ENCODE peak calls at places on chromosomes 4 and X, in six cellular contexts. One of them, this sample, is unnamed.

GRCh38 chr4:139368990-139369389 is 66.7 kb upstream of the NDUFC1 start:
- DNase-seq in mesenchymal stem cell: no peak
- DNase-seq in neuronal stem cell: no peak
- DNase-seq in H1: no peak
- DNase-seq in H9: no peak
- DNase-seq in IMR-90: no peak
- DNase-seq in this sample: no peak

GRCh38 chr4:10090467-10091250 is 25.9 kb downstream of the WDR1 start:
- DNase-seq in neuronal stem cell: no peak
- DNase-seq in mesenchymal stem cell: no peak
- DNase-seq in H9: no peak
- DNase-seq in H1: no peak
- DNase-seq in IMR-90: no peak
- DNase-seq in this sample: no peak

GRCh38 chrX:12702509-12703091 is 88.6 kb upstream of the PRPS2 start:
- DNase-seq in IMR-90: no peak
- DNase-seq in H9: no peak
- DNase-seq in neuronal stem cell: peak
- DNase-seq in H1: no peak
- DNase-seq in mesenchymal stem cell: no peak
- DNase-seq in this sample: peak

GRCh38 chr4:121554377-121554776 is 142.4 kb downstream of the ANXA5 start:
- DNase-seq in mesenchymal stem cell: no peak
- DNase-seq in H9: no peak
- DNase-seq in IMR-90: no peak
- DNase-seq in neuronal stem cell: no peak
- DNase-seq in H1: no peak
- DNase-seq in this sample: no peak

GRCh38 chrX:75522565-75523411 is at the start of gene ZDHHC15:
- DNase-seq in H1: peak
- DNase-seq in neuronal stem cell: peak
- DNase-seq in H9: peak
- DNase-seq in IMR-90: no peak
- DNase-seq in mesenchymal stem cell: no peak
- DNase-seq in this sample: no peak

GRCh38 chrX:140709421-140709846 is at the start of gene LINC00632:
- DNase-seq in IMR-90: no peak
- DNase-seq in neuronal stem cell: no peak
- DNase-seq in H1: no peak
- DNase-seq in mesenchymal stem cell: peak
- DNase-seq in H9: no peak
- DNase-seq in this sample: no peak

GRCh38 chrX:110228453-110228852 is 89.4 kb downstream of the AMMECR1 start:
- DNase-seq in neuronal stem cell: no peak
- DNase-seq in H1: no peak
- DNase-seq in mesenchymal stem cell: no peak
- DNase-seq in IMR-90: no peak
- DNase-seq in H9: no peak
- DNase-seq in this sample: no peak

GRCh38 chr4:18957721-18958120 is 936.2 kb upstream of the LCORL start:
- DNase-seq in mesenchymal stem cell: no peak
- DNase-seq in H1: no peak
- DNase-seq in neuronal stem cell: no peak
- DNase-seq in IMR-90: no peak
- DNase-seq in H9: no peak
- DNase-seq in this sample: no peak

GRCh38 chr4:157888281-157888680 is 284.5 kb downstream of the GASK1B start:
- DNase-seq in H9: no peak
- DNase-seq in mesenchymal stem cell: no peak
- DNase-seq in IMR-90: no peak
- DNase-seq in H1: no peak
- DNase-seq in neuronal stem cell: no peak
- DNase-seq in this sample: no peak

GRCh38 chr4:182808673-182809416 is 108.3 kb downstream of the DCTD start:
- DNase-seq in IMR-90: peak
- DNase-seq in H9: no peak
- DNase-seq in neuronal stem cell: no peak
- DNase-seq in H1: no peak
- DNase-seq in mesenchymal stem cell: peak
- DNase-seq in this sample: no peak

GRCh38 chrX:2894885-2895292 is 34.2 kb downstream of the ARSD start:
- DNase-seq in H1: no peak
- DNase-seq in H9: no peak
- DNase-seq in neuronal stem cell: no peak
- DNase-seq in mesenchymal stem cell: peak
- DNase-seq in IMR-90: peak
- DNase-seq in this sample: peak

GRCh38 chr4:94538229-94538628 is 86.5 kb downstream of the PDLIM5 start:
- DNase-seq in H1: no peak
- DNase-seq in neuronal stem cell: no peak
- DNase-seq in mesenchymal stem cell: no peak
- DNase-seq in H9: no peak
- DNase-seq in IMR-90: no peak
- DNase-seq in this sample: no peak

GRCh38 chr4:26584725-26585124 is 841 bp downstream of the TBC1D19 start:
- DNase-seq in mesenchymal stem cell: no peak
- DNase-seq in neuronal stem cell: no peak
- DNase-seq in H1: no peak
- DNase-seq in H9: no peak
- DNase-seq in IMR-90: no peak
- DNase-seq in this sample: no peak

GRCh38 chrX:134520860-134521390 is 61.0 kb downstream of the HPRT1 start:
- DNase-seq in mesenchymal stem cell: peak
- DNase-seq in H1: no peak
- DNase-seq in neuronal stem cell: peak
- DNase-seq in H9: peak
- DNase-seq in IMR-90: peak
- DNase-seq in this sample: peak
- H3K14ac ChIP-seq in mesenchymal stem cell: no peak
- H3K14ac ChIP-seq in H1: no peak
- H3K14ac ChIP-seq in neuronal stem cell: no peak
- H3K14ac ChIP-seq in H9: no peak
- H3K14ac ChIP-seq in IMR-90: peak
- H3K14ac ChIP-seq in this sample: no peak

GRCh38 chr4:7635435-7635834 is 200.7 kb upstream of the PSAPL1 start:
- DNase-seq in mesenchymal stem cell: no peak
- DNase-seq in neuronal stem cell: no peak
- DNase-seq in H1: no peak
- DNase-seq in IMR-90: no peak
- DNase-seq in H9: no peak
- DNase-seq in this sample: no peak
- H3K14ac ChIP-seq in mesenchymal stem cell: no peak
- H3K14ac ChIP-seq in neuronal stem cell: no peak
- H3K14ac ChIP-seq in H1: no peak
- H3K14ac ChIP-seq in IMR-90: no peak
- H3K14ac ChIP-seq in H9: no peak
- H3K14ac ChIP-seq in this sample: no peak

GRCh38 chrX:113001836-113002235 is 161.2 kb upstream of the AMOT start:
- DNase-seq in H1: no peak
- DNase-seq in mesenchymal stem cell: no peak
- DNase-seq in IMR-90: no peak
- DNase-seq in neuronal stem cell: no peak
- DNase-seq in H9: no peak
- DNase-seq in this sample: no peak

GRCh38 chrX:112997991-112998390 is 157.4 kb upstream of the AMOT start:
- DNase-seq in neuronal stem cell: no peak
- DNase-seq in H9: no peak
- DNase-seq in IMR-90: no peak
- DNase-seq in H1: no peak
- DNase-seq in mesenchymal stem cell: no peak
- DNase-seq in this sample: no peak
- H3K14ac ChIP-seq in neuronal stem cell: no peak
- H3K14ac ChIP-seq in H9: no peak
- H3K14ac ChIP-seq in IMR-90: no peak
- H3K14ac ChIP-seq in H1: no peak
- H3K14ac ChIP-seq in mesenchymal stem cell: no peak
- H3K14ac ChIP-seq in this sample: no peak

GRCh38 chr4:186516287-186516686 is 39.1 kb downstream of the MTNR1A start:
- DNase-seq in IMR-90: no peak
- DNase-seq in neuronal stem cell: no peak
- DNase-seq in H1: no peak
- DNase-seq in mesenchymal stem cell: no peak
- DNase-seq in H9: no peak
- DNase-seq in this sample: no peak

DNA sequence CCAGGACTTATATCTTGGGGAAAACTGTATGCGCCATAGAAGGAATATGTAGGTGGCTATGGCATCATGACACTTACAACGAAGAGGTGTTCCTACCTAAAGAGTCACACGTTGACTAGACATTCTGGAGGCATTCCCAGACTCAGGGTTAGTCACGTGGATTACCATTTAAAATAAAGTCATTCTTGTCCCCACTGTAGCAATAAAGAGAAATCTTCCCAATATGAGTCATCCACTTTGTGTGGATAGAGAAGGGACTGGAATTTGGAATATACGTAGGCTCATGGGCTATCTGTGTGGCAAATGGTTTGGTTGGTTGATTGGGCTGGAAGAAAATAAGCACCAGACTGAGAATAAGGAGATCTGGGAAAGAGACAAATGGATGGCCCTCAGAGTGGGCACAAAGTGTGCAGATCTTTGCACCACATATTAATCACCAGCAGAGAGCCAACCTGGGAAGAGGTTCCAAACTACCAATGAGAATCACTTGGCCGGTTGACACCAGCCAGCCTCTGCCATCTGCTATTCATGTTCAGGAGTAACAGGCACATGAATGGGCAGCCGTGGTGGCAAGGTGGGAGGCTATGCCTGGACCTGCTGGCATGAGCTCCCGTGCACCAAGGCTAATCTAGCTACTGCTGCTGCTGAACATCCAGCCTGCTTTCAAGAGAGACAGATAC is 41.0 kb downstream of the MTNR1A start:
- DNase-seq in H9: no peak
- DNase-seq in neuronal stem cell: no peak
- DNase-seq in IMR-90: peak
- DNase-seq in mesenchymal stem cell: no peak
- DNase-seq in H1: no peak
- DNase-seq in this sample: no peak
- H3K14ac ChIP-seq in H9: no peak
- H3K14ac ChIP-seq in neuronal stem cell: no peak
- H3K14ac ChIP-seq in IMR-90: no peak
- H3K14ac ChIP-seq in mesenchymal stem cell: no peak
- H3K14ac ChIP-seq in H1: no peak
- H3K14ac ChIP-seq in this sample: no peak

DNA sequence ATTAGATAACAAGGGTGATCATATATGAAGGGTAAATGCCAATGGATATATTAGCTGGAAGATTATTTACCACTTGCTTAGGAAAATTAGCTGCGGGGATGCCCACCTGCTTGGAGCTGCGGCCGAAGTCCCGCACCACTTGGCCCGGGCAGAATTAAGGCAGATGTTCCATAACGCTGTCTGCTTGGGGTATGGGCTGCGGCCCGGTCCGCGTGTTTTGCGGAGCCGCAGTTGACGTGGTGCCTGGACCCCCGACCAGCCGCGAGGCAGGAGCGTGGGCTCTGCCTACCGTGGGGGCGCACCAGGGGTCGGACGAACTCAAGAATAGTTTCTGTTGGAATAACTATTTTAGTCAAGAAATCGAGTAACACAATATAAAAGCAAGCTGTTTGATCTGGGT is 235.2 kb downstream of the CPXCR1 start:
- DNase-seq in H9: peak
- DNase-seq in neuronal stem cell: no peak
- DNase-seq in mesenchymal stem cell: no peak
- DNase-seq in H1: no peak
- DNase-seq in IMR-90: no peak
- DNase-seq in this sample: no peak
- H3K14ac ChIP-seq in H9: peak
- H3K14ac ChIP-seq in neuronal stem cell: no peak
- H3K14ac ChIP-seq in mesenchymal stem cell: no peak
- H3K14ac ChIP-seq in H1: no peak
- H3K14ac ChIP-seq in IMR-90: no peak
- H3K14ac ChIP-seq in this sample: no peak

DNA sequence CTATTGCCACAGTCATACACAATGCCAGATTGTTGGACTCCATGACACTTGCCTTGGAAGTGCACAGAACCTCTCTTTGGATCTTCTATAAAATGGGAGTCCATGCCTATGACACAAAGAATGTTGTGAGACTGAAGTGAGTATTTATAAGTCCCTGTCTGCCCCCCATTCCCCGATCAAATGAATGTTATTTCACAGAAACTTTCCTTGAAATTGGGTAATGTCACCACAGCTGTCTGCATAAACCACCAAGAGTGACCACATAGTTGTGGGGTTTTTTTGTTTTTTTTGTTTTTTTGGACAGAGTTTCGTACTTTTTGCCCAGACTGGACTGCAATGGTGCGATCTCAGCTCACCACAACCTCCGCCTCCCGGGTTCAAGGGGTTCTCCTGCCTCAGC is 27.1 kb upstream of the REST start:
- DNase-seq in mesenchymal stem cell: no peak
- DNase-seq in IMR-90: no peak
- DNase-seq in H1: no peak
- DNase-seq in H9: no peak
- DNase-seq in neuronal stem cell: no peak
- DNase-seq in this sample: no peak
- H3K14ac ChIP-seq in mesenchymal stem cell: no peak
- H3K14ac ChIP-seq in IMR-90: no peak
- H3K14ac ChIP-seq in H1: no peak
- H3K14ac ChIP-seq in H9: no peak
- H3K14ac ChIP-seq in neuronal stem cell: no peak
- H3K14ac ChIP-seq in this sample: no peak

DNA sequence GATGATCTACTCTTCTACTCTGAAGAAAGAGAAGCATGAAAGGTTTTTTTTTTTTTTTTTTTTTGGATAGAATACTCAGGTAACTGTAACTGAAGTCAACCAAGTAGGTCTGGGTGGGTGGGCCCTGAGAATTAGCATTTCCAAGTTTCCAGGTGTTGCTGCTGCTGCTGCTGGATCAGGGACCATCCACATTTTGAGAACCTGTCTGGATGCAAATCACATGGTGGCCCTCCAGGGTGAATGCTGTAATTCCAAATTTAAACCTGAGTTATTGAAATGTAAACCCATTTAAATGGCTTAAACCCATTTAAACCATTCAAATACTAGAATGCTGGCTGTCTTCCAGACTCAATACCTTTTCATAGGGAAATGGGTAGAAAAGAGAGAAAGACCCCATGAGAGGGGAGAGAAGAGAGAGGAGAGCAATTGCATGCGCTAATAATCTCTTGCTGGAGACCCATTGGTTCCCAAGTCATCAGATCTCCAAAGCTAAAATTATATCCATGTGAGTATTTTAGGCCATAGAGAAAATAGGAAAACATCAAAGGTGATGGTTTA is 17.6 kb downstream of the SUPT20HL1 start:
- DNase-seq in mesenchymal stem cell: no peak
- DNase-seq in H1: peak
- DNase-seq in neuronal stem cell: no peak
- DNase-seq in IMR-90: no peak
- DNase-seq in H9: peak
- DNase-seq in this sample: no peak
- H3K14ac ChIP-seq in mesenchymal stem cell: no peak
- H3K14ac ChIP-seq in H1: no peak
- H3K14ac ChIP-seq in neuronal stem cell: no peak
- H3K14ac ChIP-seq in IMR-90: no peak
- H3K14ac ChIP-seq in H9: no peak
- H3K14ac ChIP-seq in this sample: no peak

This sample was measured in trophoblast cell.